ENCODE peak calls at places on chromosomes 11 and 22, in six cellular contexts. K is HEK293T; U is HTR-8/SVneo; X is fibroblast of the aortic adventitia; B is stimulated activated CD4-positive, alpha-beta T cell treated with anti-CD3 and anti-CD28 coated beads, Interleukin-12 subunit alpha, Interleukin-12 subunit beta, amount 100 ng/mL, for 48 hours; W is Peyer's patch. D is an unnamed sample.

GRCh38 chr11:12079726-12080556 is 30.4 kb upstream of the MICAL2 start:
- DNase-seq in U (peak), W (no peak), B (no peak), X (peak), K (no peak), D (no peak)

GRCh38 chr22:23065495-23066122 is 4.7 kb upstream of the GNAZ start:
- DNase-seq in X (no peak), K (no peak), B (no peak), U (no peak), W (peak), D (no peak)

GRCh38 chr11:47004595-47005033 is 68.1 kb downstream of the CSTPP1 start:
- DNase-seq in K (no peak), B (no peak), X (peak), W (peak), U (peak), D (no peak)

GRCh38 chr11:128579790-128580504 is 7.4 kb downstream of the ETS1 start:
- DNase-seq in W (no peak), K (no peak), B (no peak), U (no peak), X (no peak), D (no peak)

GRCh38 chr11:80466570-80466969 is 1025.7 kb upstream of the TENM4 start:
- DNase-seq in U (no peak), K (no peak), B (no peak), X (no peak), W (no peak), D (no peak)

GRCh38 chr22:28826921-28827320 is 26.6 kb upstream of the XBP1 start:
- DNase-seq in U (no peak), X (no peak), W (no peak), K (no peak), B (no peak), D (no peak)

GRCh38 chr22:20036535-20037392 is 15.9 kb downstream of the TANGO2 start:
- DNase-seq in W (no peak), B (no peak), X (no peak), K (no peak), U (no peak), D (no peak)

GRCh38 chr22:50694099-50694498 is 21.5 kb downstream of the SHANK3 start:
- DNase-seq in X (peak), B (no peak), U (no peak), K (no peak), W (no peak), D (no peak)

GRCh38 chr11:76626266-76626665 is 44.3 kb downstream of the LRRC32 start:
- DNase-seq in U (no peak), W (peak), K (no peak), X (no peak), B (no peak), D (no peak)

GRCh38 chr11:128420943-128421342 is 166.4 kb downstream of the ETS1 start:
- DNase-seq in U (no peak), K (no peak), W (no peak), B (no peak), X (peak), D (no peak)

GRCh38 chr11:2480874-2481220 is 36.0 kb downstream of the KCNQ1 start:
- DNase-seq in B (no peak), K (no peak), W (no peak), U (no peak), X (no peak), D (no peak)

GRCh38 chr11:105215528-105215927 is 76.0 kb upstream of the CARD18 start:
- DNase-seq in B (no peak), W (no peak), X (no peak), U (no peak), K (no peak), D (no peak)

GRCh38 chr22:34489861-34490260 is 569.6 kb upstream of the LARGE1 start:
- DNase-seq in B (no peak), U (no peak), W (no peak), X (no peak), K (no peak), D (no peak)

GRCh38 chr11:113048820-113049555 is 87.8 kb downstream of the NCAM1 start:
- DNase-seq in B (no peak), U (no peak), W (no peak), X (peak), K (no peak), D (no peak)

GRCh38 chr11:83033972-83034672 is 37.6 kb downstream of the RAB30 start:
- DNase-seq in K (no peak), U (no peak), W (no peak), X (peak), B (no peak), D (no peak)

GRCh38 chr22:46774456-46775363 is 12.3 kb downstream of the TBC1D22A start:
- DNase-seq in K (no peak), X (no peak), B (no peak), U (no peak), W (peak), D (no peak)

GRCh38 chr11:100687032-100687629 is at the start of gene ARHGAP42:
- DNase-seq in X (peak), U (peak), W (peak), K (peak), B (peak), D (peak)

GRCh38 chr22:29638678-29639077 is 35.2 kb downstream of the NF2 start:
- DNase-seq in W (no peak), X (no peak), K (no peak), U (no peak), B (no peak), D (no peak)

GRCh38 chr11:31764766-31765165 is 46.4 kb downstream of the PAX6 start:
- DNase-seq in U (no peak), W (no peak), X (no peak), B (no peak), K (no peak), D (no peak)

GRCh38 chr22:45480717-45481116 is 22.0 kb upstream of the FBLN1 start:
- DNase-seq in B (no peak), X (no peak), K (no peak), U (no peak), W (no peak), D (no peak)

GRCh38 chr11:43278302-43278956 is 33.4 kb upstream of the API5 start:
- DNase-seq in K (peak), U (peak), B (no peak), X (peak), W (no peak), D (no peak)

GRCh38 chr11:120184946-120185677 is 25.7 kb upstream of the OAF start:
- DNase-seq in U (no peak), K (no peak), B (no peak), W (peak), X (peak), D (no peak)

GRCh38 chr22:21563912-21564311 is 3.6 kb upstream of the UBE2L3 start:
- DNase-seq in U (no peak), X (no peak), B (no peak), K (no peak), W (no peak), D (no peak)

GRCh38 chr11:69460540-69461257 is 20.8 kb upstream of the LINC01488 start:
- DNase-seq in K (no peak), B (no peak), U (no peak), X (peak), W (no peak), D (no peak)

GRCh38 chr22:42356547-42356946 is 75.7 kb downstream of the NFAM1 start:
- DNase-seq in U (no peak), B (no peak), K (no peak), X (no peak), W (no peak), D (no peak)

GRCh38 chr11:66619080-66619554 is 2.7 kb downstream of the RBM14 start:
- DNase-seq in U (no peak), K (no peak), W (no peak), B (no peak), X (peak), D (peak)

GRCh38 chr11:2265854-2266585 is 4.4 kb downstream of the ASCL2 start:
- DNase-seq in K (peak), W (peak), U (no peak), X (no peak), B (no peak), D (no peak)

GRCh38 chr11:124402326-124402922 is 3.6 kb upstream of the OR8B3 start:
- DNase-seq in B (peak), K (peak), W (no peak), U (peak), X (peak), D (peak)

GRCh38 chr11:62678433-62678769 is 472 bp downstream of the UBXN1 start:
- DNase-seq in K (no peak), U (no peak), X (no peak), B (no peak), W (no peak), D (no peak)

GRCh38 chr22:38412435-38413084 is 42.4 kb downstream of the KCNJ4 start:
- DNase-seq in X (no peak), U (no peak), B (peak), W (no peak), K (peak), D (no peak)

GRCh38 chr11:59818572-59818971 is 8.0 kb upstream of the MRPL16 start:
- DNase-seq in B (no peak), U (no peak), K (no peak), X (no peak), W (no peak), D (no peak)

GRCh38 chr11:73463359-73463758 is 87.2 kb downstream of the RELT start:
- DNase-seq in U (no peak), W (no peak), K (no peak), X (peak), B (no peak), D (no peak)

GRCh38 chr11:14443642-14444041 is 56.0 kb downstream of the COPB1 start:
- DNase-seq in X (peak), U (no peak), B (no peak), K (no peak), W (peak), D (no peak)